ENCODE peak calls at places on chromosomes 4 and X, in five cellular contexts. D, B, X, F and S are unnamed samples. For H3K4me1, the result is how much of the 10 kb centered on the place peaks cover.

GRCh38 chr4:105451346-105451745 is 22.5 kb downstream of the PPA2 start:
- DNase-seq in D (no peak), B (no peak), X (no peak), F (no peak), S (no peak)

GRCh38 chrX:115579786-115580294 is 18.9 kb downstream of the PLS3 start:
- DNase-seq in D (no peak), B (no peak), X (no peak), F (no peak), S (no peak)

GRCh38 chrX:42495139-42495538 is 282.8 kb downstream of the PPP1R2C start:
- DNase-seq in D (no peak), B (no peak), X (no peak), F (no peak), S (no peak)

GRCh38 chrX:623599-624323 is 6.8 kb upstream of the SHOX start:
- DNase-seq in D (peak), B (no peak), X (no peak), F (no peak), S (peak)

GRCh38 chr4:149914521-149915115 is 99.0 kb upstream of the IQCM start:
- DNase-seq in D (peak), B (no peak), X (peak), F (peak), S (peak)

GRCh38 chrX:79259073-79259689 is 108.0 kb downstream of the ITM2A start:
- DNase-seq in D (no peak), B (no peak), X (no peak), F (no peak), S (no peak)

GRCh38 chr4:2697995-2698414 is 58.1 kb downstream of the TNIP2 start:
- DNase-seq in D (no peak), B (no peak), X (no peak), F (no peak), S (no peak)

GRCh38 chrX:42825201-42825600 is 47.2 kb upstream of the PPP1R2C start:
- DNase-seq in D (no peak), B (no peak), X (no peak), F (no peak), S (no peak)

GRCh38 chr4:108561086-108561485 is 59.3 kb upstream of the RPL34 start:
- DNase-seq in D (no peak), B (no peak), X (no peak), F (no peak), S (no peak)

GRCh38 chrX:13449441-13449840 is 120.0 kb upstream of the EGFL6 start:
- DNase-seq in D (no peak), B (no peak), X (no peak), F (no peak), S (no peak)

GRCh38 chrX:11215191-11215921 is 77.9 kb upstream of the AMELX start:
- DNase-seq in D (peak), B (peak), X (no peak), F (no peak), S (no peak)

GRCh38 chr4:53943345-53944085 is 120.9 kb downstream of the CHIC2 start:
- DNase-seq in D (no peak), B (no peak), X (no peak), F (peak), S (no peak)

GRCh38 chr4:156954598-156954997 is 17.0 kb downstream of the PDGFC start:
- DNase-seq in D (no peak), B (no peak), X (no peak), F (no peak), S (no peak)

GRCh38 chr4:534101-534575 is 35.1 kb downstream of the PIGG start:
- DNase-seq in D (no peak), B (no peak), X (no peak), F (no peak), S (no peak)

GRCh38 chr4:36285784-36286480 is 4.5 kb downstream of the DTHD1 start:
- DNase-seq in D (no peak), B (no peak), X (no peak), F (no peak), S (no peak)

GRCh38 chr4:170005472-170005871 is 20.7 kb downstream of the MFAP3L start:
- DNase-seq in D (no peak), B (no peak), X (no peak), F (no peak), S (no peak)

GRCh38 chr4:153676984-153677383 is 7.1 kb upstream of the TLR2 start:
- DNase-seq in D (no peak), B (no peak), X (no peak), F (peak), S (no peak)

GRCh38 chrX:132737743-132738142 is 220.7 kb downstream of the HS6ST2 start:
- DNase-seq in D (no peak), B (no peak), X (no peak), F (no peak), S (no peak)

GRCh38 chr4:25827897-25828296 is 34.9 kb downstream of the SEL1L3 start:
- DNase-seq in D (no peak), B (no peak), X (no peak), F (no peak), S (no peak)

GRCh38 chr4:137519406-137519805 is 12.9 kb downstream of the PCDH18 start:
- DNase-seq in D (no peak), B (no peak), X (no peak), F (no peak), S (no peak)

GRCh38 chr4:84530449-84530848 is 31.4 kb upstream of the NKX6-1 start:
- DNase-seq in D (no peak), B (no peak), X (no peak), F (peak), S (no peak)

GRCh38 chrX:116417968-116418367 is 18.4 kb upstream of the SLC6A14 start:
- DNase-seq in D (no peak), B (no peak), X (no peak), F (no peak), S (peak)

GRCh38 chr4:7128234-7128633 is 60.4 kb upstream of the GRPEL1 start:
- DNase-seq in D (no peak), B (no peak), X (no peak), F (no peak), S (no peak)

GRCh38 chrX:143634701-143635442 is 1.0 kb downstream of the SLITRK4 start:
- DNase-seq in D (peak), B (no peak), X (peak), F (peak), S (no peak)

GRCh38 chr4:184897807-184898388 is 72.1 kb upstream of the ACSL1 start:
- DNase-seq in D (no peak), B (no peak), X (no peak), F (no peak), S (no peak)

GRCh38 chr4:184896868-184897715 is 71.3 kb upstream of the ACSL1 start:
- DNase-seq in D (no peak), B (no peak), X (no peak), F (no peak), S (peak)

GRCh38 chr4:184893836-184894571 is 68.2 kb upstream of the ACSL1 start:
- DNase-seq in D (no peak), B (no peak), X (no peak), F (no peak), S (peak)

GRCh38 chr4:184892999-184893398 is 67.2 kb upstream of the ACSL1 start:
- DNase-seq in D (no peak), B (no peak), X (no peak), F (no peak), S (no peak)

GRCh38 chr4:184895012-184895795 is 69.4 kb upstream of the ACSL1 start:
- DNase-seq in D (no peak), B (no peak), X (no peak), F (no peak), S (peak)
- H3K4me1 ChIP-seq in D (under half), B (under half), X (under half), F (under half), S (under half)

GRCh38 chr4:71944956-71945355 is 86.8 kb upstream of the NPFFR2 start:
- DNase-seq in D (no peak), B (no peak), X (no peak), F (peak), S (no peak)
- H2BK12ac ChIP-seq in D (no peak), B (no peak), X (no peak), F (no peak), S (no peak)

GRCh38 chr4:95544433-95545103 is 4.2 kb downstream of the UNC5C start:
- DNase-seq in D (no peak), B (no peak), X (no peak), F (peak), S (no peak)

GRCh38 chr4:95546866-95547707 is 1.7 kb downstream of the UNC5C start:
- DNase-seq in D (peak), B (no peak), X (no peak), F (no peak), S (no peak)

GRCh38 chr4:95547708-95548471 is 883 bp downstream of the UNC5C start:
- DNase-seq in D (peak), B (no peak), X (peak), F (peak), S (peak)

GRCh38 chr4:95546236-95546635 is 2.5 kb downstream of the UNC5C start:
- DNase-seq in D (no peak), B (no peak), X (no peak), F (no peak), S (no peak)

GRCh38 chr4:95545526-95545925 is 3.2 kb downstream of the UNC5C start:
- DNase-seq in D (no peak), B (no peak), X (no peak), F (peak), S (no peak)
- H2AFZ ChIP-seq in D (no peak), B (no peak), X (no peak), F (no peak), S (no peak)

DNA sequence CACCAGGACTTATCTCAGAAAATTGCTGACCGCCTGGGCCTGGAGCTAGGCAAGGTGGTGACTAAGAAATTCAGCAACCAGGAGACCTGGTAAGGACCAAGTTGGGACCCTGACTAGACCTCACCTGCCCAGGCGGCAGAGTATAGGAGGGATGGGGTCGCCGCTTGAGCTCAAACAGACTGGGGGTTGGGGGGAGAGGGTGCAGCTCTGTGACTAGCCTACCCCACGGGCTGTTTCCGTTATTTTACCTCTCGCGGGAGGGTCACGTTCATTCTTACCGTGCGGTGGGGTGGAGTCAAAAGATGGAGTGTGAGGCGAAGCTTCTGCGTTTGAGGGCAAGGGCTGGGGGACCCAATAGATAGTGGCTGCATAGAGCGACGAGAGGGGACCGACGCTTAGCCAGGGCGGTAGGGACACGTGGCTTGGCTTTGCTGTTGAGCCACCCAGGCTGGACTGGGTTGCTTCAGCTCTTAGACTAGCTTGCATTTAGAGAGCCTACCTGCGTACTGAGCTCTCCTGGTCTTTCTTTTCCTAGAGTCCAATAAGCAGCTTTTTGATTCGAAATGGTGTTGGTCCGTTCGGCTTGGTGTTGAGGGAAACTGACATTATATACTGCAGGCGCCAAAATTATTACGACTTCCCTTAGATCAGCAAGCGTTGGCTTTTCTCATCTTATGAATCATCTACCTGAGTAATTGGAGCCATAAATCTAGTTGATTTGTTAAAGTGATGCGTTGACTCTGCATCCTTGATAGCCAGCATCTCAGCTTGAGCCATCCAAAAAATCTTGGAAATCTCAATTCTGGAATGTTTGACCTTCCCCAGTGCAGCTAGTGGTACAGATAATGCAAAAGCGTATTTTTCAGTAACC is 587 bp downstream of the PRPS1 start:
- DNase-seq in D (peak), B (no peak), X (no peak), F (peak), S (peak)
- H3K4me1 ChIP-seq in D (under half), B (under half), X (under half), F (under half), S (under half)

GRCh38 chr4:76623217-76624060 is 188.4 kb downstream of the SHROOM3 start:
- DNase-seq in D (no peak), B (no peak), X (no peak), F (peak), S (peak)
- H2BK12ac ChIP-seq in D (no peak), B (no peak), X (no peak), F (no peak), S (no peak)